ENCODE peak calls at places on chromosomes 2 and 18, in ten cellular contexts. One of them, this sample, is unnamed.
A peak's percentile ranks its signal among the peaks of the same experiment; 100 is the strongest.

GRCh38 chr2:199471443-199472057 is 13.8 kb upstream of the SATB2 start:
- DNase-seq in left ventricle myocardium superior: peak; percentile 73
- DNase-seq in ovary: peak; percentile 29
- DNase-seq in progenitor cell of endocrine pancreas: peak; percentile 83
- DNase-seq in GM12865: peak; percentile 38
- DNase-seq in NCI-H1417: no peak
- DNase-seq in activated CD8-positive, alpha-beta memory T cell treated with anti-CD3 and anti-CD28 coated beads for 48 hours: no peak
- DNase-seq in left lung: no peak
- DNase-seq in adrenal gland: peak; percentile 83
- DNase-seq in Calu3: peak; percentile 51
- DNase-seq in this sample: peak; percentile 82

GRCh38 chr2:212970132-212970531 is 181.3 kb downstream of the IKZF2 start:
- DNase-seq in left ventricle myocardium superior: no peak
- DNase-seq in ovary: no peak
- DNase-seq in progenitor cell of endocrine pancreas: no peak
- DNase-seq in GM12865: no peak
- DNase-seq in NCI-H1417: no peak
- DNase-seq in activated CD8-positive, alpha-beta memory T cell treated with anti-CD3 and anti-CD28 coated beads for 48 hours: no peak
- DNase-seq in left lung: no peak
- DNase-seq in adrenal gland: no peak
- DNase-seq in Calu3: no peak
- DNase-seq in this sample: peak; percentile 62

GRCh38 chr2:75464348-75464946 is 96.3 kb downstream of the EVA1A start:
- DNase-seq in left ventricle myocardium superior: no peak
- DNase-seq in ovary: no peak
- DNase-seq in progenitor cell of endocrine pancreas: no peak
- DNase-seq in GM12865: peak; percentile 43
- DNase-seq in NCI-H1417: no peak
- DNase-seq in activated CD8-positive, alpha-beta memory T cell treated with anti-CD3 and anti-CD28 coated beads for 48 hours: no peak
- DNase-seq in left lung: no peak
- DNase-seq in adrenal gland: no peak
- DNase-seq in Calu3: no peak
- DNase-seq in this sample: peak; percentile 55

GRCh38 chr18:66110607-66111006 is 359.8 kb downstream of the CDH7 start:
- DNase-seq in left ventricle myocardium superior: no peak
- DNase-seq in ovary: no peak
- DNase-seq in progenitor cell of endocrine pancreas: no peak
- DNase-seq in GM12865: no peak
- DNase-seq in NCI-H1417: no peak
- DNase-seq in activated CD8-positive, alpha-beta memory T cell treated with anti-CD3 and anti-CD28 coated beads for 48 hours: no peak
- DNase-seq in left lung: no peak
- DNase-seq in adrenal gland: no peak
- DNase-seq in Calu3: no peak
- DNase-seq in this sample: no peak

GRCh38 chr2:16105178-16105663 is 164.9 kb downstream of the MYCN start:
- DNase-seq in left ventricle myocardium superior: no peak
- DNase-seq in ovary: no peak
- DNase-seq in progenitor cell of endocrine pancreas: no peak
- DNase-seq in GM12865: no peak
- DNase-seq in NCI-H1417: no peak
- DNase-seq in activated CD8-positive, alpha-beta memory T cell treated with anti-CD3 and anti-CD28 coated beads for 48 hours: no peak
- DNase-seq in left lung: no peak
- DNase-seq in adrenal gland: no peak
- DNase-seq in Calu3: no peak
- DNase-seq in this sample: no peak

GRCh38 chr2:216327447-216327846 is 44.8 kb downstream of the MARCHF4 start:
- DNase-seq in left ventricle myocardium superior: no peak
- DNase-seq in ovary: no peak
- DNase-seq in progenitor cell of endocrine pancreas: no peak
- DNase-seq in GM12865: no peak
- DNase-seq in NCI-H1417: peak; percentile 9
- DNase-seq in activated CD8-positive, alpha-beta memory T cell treated with anti-CD3 and anti-CD28 coated beads for 48 hours: no peak
- DNase-seq in left lung: no peak
- DNase-seq in adrenal gland: no peak
- DNase-seq in Calu3: no peak
- DNase-seq in this sample: no peak

GRCh38 chr18:42373584-42373983 is 418.6 kb downstream of the PIK3C3 start:
- DNase-seq in left ventricle myocardium superior: no peak
- DNase-seq in ovary: no peak
- DNase-seq in progenitor cell of endocrine pancreas: no peak
- DNase-seq in GM12865: no peak
- DNase-seq in NCI-H1417: no peak
- DNase-seq in activated CD8-positive, alpha-beta memory T cell treated with anti-CD3 and anti-CD28 coated beads for 48 hours: no peak
- DNase-seq in left lung: no peak
- DNase-seq in adrenal gland: no peak
- DNase-seq in Calu3: no peak
- DNase-seq in this sample: no peak

GRCh38 chr2:8678731-8679566 is 2.9 kb upstream of the ID2 start:
- DNase-seq in left ventricle myocardium superior: peak; percentile 99
- DNase-seq in ovary: peak; percentile 94
- DNase-seq in progenitor cell of endocrine pancreas: peak; percentile 88
- DNase-seq in GM12865: peak; percentile 97
- DNase-seq in NCI-H1417: peak; percentile 100
- DNase-seq in activated CD8-positive, alpha-beta memory T cell treated with anti-CD3 and anti-CD28 coated beads for 48 hours: peak; percentile 58
- DNase-seq in left lung: peak; percentile 95
- DNase-seq in adrenal gland: peak; percentile 93
- DNase-seq in Calu3: peak; percentile 94
- DNase-seq in this sample: peak; percentile 93

GRCh38 chr2:191791953-191792560 is 54.8 kb downstream of the CAVIN2 start:
- DNase-seq in left ventricle myocardium superior: no peak
- DNase-seq in ovary: no peak
- DNase-seq in progenitor cell of endocrine pancreas: no peak
- DNase-seq in GM12865: peak; percentile 19
- DNase-seq in NCI-H1417: no peak
- DNase-seq in activated CD8-positive, alpha-beta memory T cell treated with anti-CD3 and anti-CD28 coated beads for 48 hours: no peak
- DNase-seq in left lung: no peak
- DNase-seq in adrenal gland: no peak
- DNase-seq in Calu3: no peak
- DNase-seq in this sample: no peak

GRCh38 chr2:152790883-152791282 is 72.5 kb downstream of the ARL6IP6 start:
- DNase-seq in left ventricle myocardium superior: no peak
- DNase-seq in ovary: peak; percentile 34
- DNase-seq in progenitor cell of endocrine pancreas: no peak
- DNase-seq in GM12865: no peak
- DNase-seq in NCI-H1417: no peak
- DNase-seq in activated CD8-positive, alpha-beta memory T cell treated with anti-CD3 and anti-CD28 coated beads for 48 hours: no peak
- DNase-seq in left lung: no peak
- DNase-seq in adrenal gland: no peak
- DNase-seq in Calu3: no peak
- DNase-seq in this sample: no peak

GRCh38 chr2:172085460-172086159 is at the start of gene DLX1:
- DNase-seq in left ventricle myocardium superior: no peak
- DNase-seq in ovary: peak; percentile 16
- DNase-seq in progenitor cell of endocrine pancreas: no peak
- DNase-seq in GM12865: no peak
- DNase-seq in NCI-H1417: no peak
- DNase-seq in activated CD8-positive, alpha-beta memory T cell treated with anti-CD3 and anti-CD28 coated beads for 48 hours: no peak
- DNase-seq in left lung: no peak
- DNase-seq in adrenal gland: no peak
- DNase-seq in Calu3: no peak
- DNase-seq in this sample: no peak

GRCh38 chr2:169090133-169090820 is 20.9 kb downstream of the DHRS9 start:
- DNase-seq in left ventricle myocardium superior: no peak
- DNase-seq in ovary: no peak
- DNase-seq in progenitor cell of endocrine pancreas: no peak
- DNase-seq in GM12865: no peak
- DNase-seq in NCI-H1417: no peak
- DNase-seq in activated CD8-positive, alpha-beta memory T cell treated with anti-CD3 and anti-CD28 coated beads for 48 hours: no peak
- DNase-seq in left lung: no peak
- DNase-seq in adrenal gland: no peak
- DNase-seq in Calu3: no peak
- DNase-seq in this sample: no peak

GRCh38 chr2:198957183-198957582 is 500.6 kb downstream of the SATB2 start:
- DNase-seq in left ventricle myocardium superior: no peak
- DNase-seq in ovary: no peak
- DNase-seq in progenitor cell of endocrine pancreas: no peak
- DNase-seq in GM12865: no peak
- DNase-seq in NCI-H1417: no peak
- DNase-seq in activated CD8-positive, alpha-beta memory T cell treated with anti-CD3 and anti-CD28 coated beads for 48 hours: no peak
- DNase-seq in left lung: no peak
- DNase-seq in adrenal gland: no peak
- DNase-seq in Calu3: no peak
- DNase-seq in this sample: no peak

GRCh38 chr2:71880846-71881610 is 266.6 kb downstream of the CYP26B1 start:
- DNase-seq in left ventricle myocardium superior: peak; percentile 75
- DNase-seq in ovary: no peak
- DNase-seq in progenitor cell of endocrine pancreas: no peak
- DNase-seq in GM12865: peak; percentile 21
- DNase-seq in NCI-H1417: no peak
- DNase-seq in activated CD8-positive, alpha-beta memory T cell treated with anti-CD3 and anti-CD28 coated beads for 48 hours: no peak
- DNase-seq in left lung: no peak
- DNase-seq in adrenal gland: peak; percentile 83
- DNase-seq in Calu3: peak; percentile 9
- DNase-seq in this sample: peak; percentile 56

GRCh38 chr2:219020604-219021365 is 20.5 kb downstream of the CFAP65 start:
- DNase-seq in left ventricle myocardium superior: no peak
- DNase-seq in ovary: no peak
- DNase-seq in progenitor cell of endocrine pancreas: no peak
- DNase-seq in GM12865: no peak
- DNase-seq in NCI-H1417: no peak
- DNase-seq in activated CD8-positive, alpha-beta memory T cell treated with anti-CD3 and anti-CD28 coated beads for 48 hours: no peak
- DNase-seq in left lung: no peak
- DNase-seq in adrenal gland: no peak
- DNase-seq in Calu3: no peak
- DNase-seq in this sample: no peak

GRCh38 chr2:8692783-8693768 is 11.2 kb downstream of the ID2 start:
- DNase-seq in left ventricle myocardium superior: peak; percentile 65
- DNase-seq in ovary: peak; percentile 55
- DNase-seq in progenitor cell of endocrine pancreas: no peak
- DNase-seq in GM12865: no peak
- DNase-seq in NCI-H1417: no peak
- DNase-seq in activated CD8-positive, alpha-beta memory T cell treated with anti-CD3 and anti-CD28 coated beads for 48 hours: peak; percentile 31
- DNase-seq in left lung: peak; percentile 53
- DNase-seq in adrenal gland: peak; percentile 56
- DNase-seq in Calu3: peak; percentile 83
- DNase-seq in this sample: no peak

GRCh38 chr2:160940271-160940670 is 220.0 kb upstream of the TANK start:
- DNase-seq in left ventricle myocardium superior: no peak
- DNase-seq in ovary: no peak
- DNase-seq in progenitor cell of endocrine pancreas: no peak
- DNase-seq in GM12865: no peak
- DNase-seq in NCI-H1417: no peak
- DNase-seq in activated CD8-positive, alpha-beta memory T cell treated with anti-CD3 and anti-CD28 coated beads for 48 hours: no peak
- DNase-seq in left lung: no peak
- DNase-seq in adrenal gland: no peak
- DNase-seq in Calu3: no peak
- DNase-seq in this sample: peak; percentile 2

GRCh38 chr2:10080536-10081304 is 509 bp upstream of the CYS1 start:
- DNase-seq in left ventricle myocardium superior: no peak
- DNase-seq in ovary: peak; percentile 62
- DNase-seq in progenitor cell of endocrine pancreas: no peak
- DNase-seq in GM12865: peak; percentile 67
- DNase-seq in NCI-H1417: no peak
- DNase-seq in activated CD8-positive, alpha-beta memory T cell treated with anti-CD3 and anti-CD28 coated beads for 48 hours: no peak
- DNase-seq in left lung: no peak
- DNase-seq in adrenal gland: no peak
- DNase-seq in Calu3: no peak
- DNase-seq in this sample: no peak

GRCh38 chr18:9609190-9609589 is 5.2 kb downstream of the PPP4R1 start:
- DNase-seq in left ventricle myocardium superior: no peak
- DNase-seq in ovary: no peak
- DNase-seq in progenitor cell of endocrine pancreas: no peak
- DNase-seq in GM12865: no peak
- DNase-seq in NCI-H1417: no peak
- DNase-seq in activated CD8-positive, alpha-beta memory T cell treated with anti-CD3 and anti-CD28 coated beads for 48 hours: no peak
- DNase-seq in left lung: no peak
- DNase-seq in adrenal gland: no peak
- DNase-seq in Calu3: no peak
- DNase-seq in this sample: peak; percentile 28

GRCh38 chr2:41283079-41283765 is 764.6 kb upstream of the PKDCC start:
- DNase-seq in left ventricle myocardium superior: no peak
- DNase-seq in ovary: no peak
- DNase-seq in progenitor cell of endocrine pancreas: no peak
- DNase-seq in GM12865: no peak
- DNase-seq in NCI-H1417: no peak
- DNase-seq in activated CD8-positive, alpha-beta memory T cell treated with anti-CD3 and anti-CD28 coated beads for 48 hours: no peak
- DNase-seq in left lung: no peak
- DNase-seq in adrenal gland: no peak
- DNase-seq in Calu3: no peak
- DNase-seq in this sample: peak; percentile 67